ENCODE peak calls at places on chromosomes 4 and X, in six cellular contexts. One of them, this sample, is unnamed.

GRCh38 chr4:185209031-185209851 is at the start of gene SNX25:
- DNase-seq in astrocyte of the hippocampus: peak; percentile 93
- DNase-seq in amygdala: peak; percentile 87
- DNase-seq in effector memory CD8-positive, alpha-beta T cell: peak; percentile 80
- DNase-seq in GM10248: peak; percentile 90
- DNase-seq in amniotic stem cell: no peak
- DNase-seq in this sample: peak; percentile 58

GRCh38 chr4:137621056-137621455 is 88.8 kb upstream of the PCDH18 start:
- DNase-seq in effector memory CD8-positive, alpha-beta T cell: no peak
- DNase-seq in amygdala: no peak
- DNase-seq in GM10248: no peak
- DNase-seq in amniotic stem cell: no peak
- DNase-seq in astrocyte of the hippocampus: peak; percentile 44
- DNase-seq in this sample: no peak

GRCh38 chr4:180953572-180953971 is 1289.6 kb upstream of the TENM3 start:
- DNase-seq in amniotic stem cell: no peak
- DNase-seq in amygdala: no peak
- DNase-seq in astrocyte of the hippocampus: no peak
- DNase-seq in effector memory CD8-positive, alpha-beta T cell: no peak
- DNase-seq in GM10248: no peak
- DNase-seq in this sample: no peak

GRCh38 chrX:46599051-46599560 is 25.5 kb downstream of the CHST7 start:
- DNase-seq in GM10248: no peak
- DNase-seq in effector memory CD8-positive, alpha-beta T cell: no peak
- DNase-seq in astrocyte of the hippocampus: no peak
- DNase-seq in amygdala: no peak
- DNase-seq in amniotic stem cell: no peak
- DNase-seq in this sample: no peak

GRCh38 chr4:81060587-81061339 is 30.3 kb downstream of the BMP3 start:
- DNase-seq in amygdala: no peak
- DNase-seq in astrocyte of the hippocampus: no peak
- DNase-seq in effector memory CD8-positive, alpha-beta T cell: no peak
- DNase-seq in GM10248: no peak
- DNase-seq in amniotic stem cell: no peak
- DNase-seq in this sample: no peak

GRCh38 chrX:18886344-18887161 is 97.4 kb downstream of the PHKA2 start:
- DNase-seq in GM10248: peak; percentile 77
- DNase-seq in astrocyte of the hippocampus: peak; percentile 68
- DNase-seq in effector memory CD8-positive, alpha-beta T cell: peak; percentile 26
- DNase-seq in amniotic stem cell: no peak
- DNase-seq in amygdala: peak; percentile 37
- DNase-seq in this sample: peak; percentile 58

GRCh38 chr4:140515423-140515822 is 8.5 kb upstream of the ELMOD2 start:
- DNase-seq in effector memory CD8-positive, alpha-beta T cell: no peak
- DNase-seq in GM10248: no peak
- DNase-seq in astrocyte of the hippocampus: no peak
- DNase-seq in amygdala: no peak
- DNase-seq in amniotic stem cell: no peak
- DNase-seq in this sample: no peak

GRCh38 chr4:149790172-149790907 is 25.3 kb downstream of the IQCM start:
- DNase-seq in amygdala: no peak
- DNase-seq in effector memory CD8-positive, alpha-beta T cell: no peak
- DNase-seq in GM10248: no peak
- DNase-seq in amniotic stem cell: no peak
- DNase-seq in astrocyte of the hippocampus: no peak
- DNase-seq in this sample: no peak

GRCh38 chr4:128582319-128582948 is 227.1 kb upstream of the JADE1 start:
- DNase-seq in amniotic stem cell: no peak
- DNase-seq in GM10248: no peak
- DNase-seq in astrocyte of the hippocampus: no peak
- DNase-seq in effector memory CD8-positive, alpha-beta T cell: no peak
- DNase-seq in amygdala: no peak
- DNase-seq in this sample: no peak

GRCh38 chr4:56937262-56937661 is 29.6 kb downstream of the REST start:
- DNase-seq in effector memory CD8-positive, alpha-beta T cell: no peak
- DNase-seq in amniotic stem cell: peak; percentile 51
- DNase-seq in astrocyte of the hippocampus: peak; percentile 63
- DNase-seq in amygdala: no peak
- DNase-seq in GM10248: no peak
- DNase-seq in this sample: peak; percentile 80

GRCh38 chrX:136652822-136653723 is 5.1 kb downstream of the CD40LG start:
- DNase-seq in GM10248: no peak
- DNase-seq in astrocyte of the hippocampus: no peak
- DNase-seq in effector memory CD8-positive, alpha-beta T cell: no peak
- DNase-seq in amygdala: no peak
- DNase-seq in amniotic stem cell: no peak
- DNase-seq in this sample: peak; percentile 40

GRCh38 chrX:1685460-1685859 is 70.6 kb downstream of the ASMT start:
- DNase-seq in astrocyte of the hippocampus: peak; percentile 8
- DNase-seq in effector memory CD8-positive, alpha-beta T cell: no peak
- DNase-seq in amygdala: no peak
- DNase-seq in amniotic stem cell: no peak
- DNase-seq in GM10248: no peak
- DNase-seq in this sample: no peak

GRCh38 chrX:147803948-147804347 is 107.8 kb upstream of the FMR1 start:
- DNase-seq in GM10248: peak; percentile 15
- DNase-seq in amniotic stem cell: no peak
- DNase-seq in effector memory CD8-positive, alpha-beta T cell: no peak
- DNase-seq in astrocyte of the hippocampus: peak; percentile 14
- DNase-seq in amygdala: no peak
- DNase-seq in this sample: peak; percentile 2

GRCh38 chrX:132263127-132263526 is 43.9 kb upstream of the RAP2C start:
- DNase-seq in amniotic stem cell: no peak
- DNase-seq in effector memory CD8-positive, alpha-beta T cell: no peak
- DNase-seq in GM10248: no peak
- DNase-seq in astrocyte of the hippocampus: no peak
- DNase-seq in amygdala: no peak
- DNase-seq in this sample: no peak

This sample was measured in fibroblast of mammary gland.